ENCODE peak calls at places on chromosomes 6 and 20, in nine cellular contexts. D, S, A, P, Q, V, L, N and F are unnamed samples.

GRCh38 chr6:155505560-155505959 is 49.9 kb upstream of the NOX3 start:
- DNase-seq in D (no peak), S (no peak), A (no peak), P (no peak), Q (peak), V (no peak), L (no peak), N (no peak), F (no peak)

GRCh38 chr6:31474871-31475286 is 23.1 kb upstream of the MICB start:
- DNase-seq in D (no peak), S (no peak), A (peak), P (peak), Q (peak), V (no peak), L (no peak), N (no peak), F (no peak)

GRCh38 chr20:13029687-13030510 is 21.1 kb downstream of the SPTLC3 start:
- DNase-seq in D (no peak), S (peak), A (no peak), P (no peak), Q (no peak), V (peak), L (peak), N (peak), F (no peak)

GRCh38 chr6:139533573-139534471 is 159.4 kb upstream of the CITED2 start:
- DNase-seq in D (no peak), S (peak), A (peak), P (no peak), Q (no peak), V (peak), L (no peak), N (no peak), F (peak)

GRCh38 chr20:37239026-37239451 is 22.6 kb downstream of the GHRH start:
- DNase-seq in D (no peak), S (no peak), A (no peak), P (no peak), Q (no peak), V (no peak), L (no peak), N (no peak), F (no peak)

GRCh38 chr20:62990306-62990825 is 16.4 kb downstream of the BHLHE23 start:
- DNase-seq in D (no peak), S (no peak), A (no peak), P (no peak), Q (no peak), V (no peak), L (no peak), N (no peak), F (no peak)

GRCh38 chr6:3769610-3770009 is 18.1 kb upstream of the PXDC1 start:
- DNase-seq in D (no peak), S (no peak), A (no peak), P (no peak), Q (no peak), V (no peak), L (no peak), N (no peak), F (no peak)

GRCh38 chr20:24691901-24692351 is 222.5 kb downstream of the SYNDIG1 start:
- DNase-seq in D (no peak), S (no peak), A (no peak), P (no peak), Q (peak), V (no peak), L (no peak), N (no peak), F (no peak)

GRCh38 chr6:140661691-140662090 is 1287.2 kb upstream of the CITED2 start:
- DNase-seq in D (no peak), S (no peak), A (no peak), P (no peak), Q (no peak), V (no peak), L (no peak), N (no peak), F (no peak)

GRCh38 chr20:43507150-43508080 is at the start of gene L3MBTL1:
- DNase-seq in D (no peak), S (peak), A (peak), P (peak), Q (peak), V (peak), L (no peak), N (peak), F (peak)

GRCh38 chr20:35617397-35618031 is 1.9 kb downstream of the SPAG4 start:
- DNase-seq in D (peak), S (peak), A (peak), P (peak), Q (peak), V (no peak), L (no peak), N (peak), F (peak)

GRCh38 chr6:75207211-75207984 is 1.5 kb upstream of the COL12A1 start:
- DNase-seq in D (no peak), S (no peak), A (no peak), P (peak), Q (peak), V (no peak), L (no peak), N (no peak), F (no peak)

GRCh38 chr6:106747139-106747538 is 117.8 kb downstream of the QRSL1 start:
- DNase-seq in D (no peak), S (no peak), A (no peak), P (no peak), Q (no peak), V (no peak), L (no peak), N (no peak), F (no peak)

GRCh38 chr6:150256618-150257272 is 112.1 kb upstream of the IYD start:
- DNase-seq in D (no peak), S (no peak), A (no peak), P (no peak), Q (no peak), V (no peak), L (no peak), N (no peak), F (peak)

GRCh38 chr6:170210026-170210390 is 80.9 kb downstream of the DLL1 start:
- DNase-seq in D (no peak), S (no peak), A (no peak), P (no peak), Q (peak), V (no peak), L (no peak), N (no peak), F (no peak)

GRCh38 chr6:19837511-19838441 is 606 bp downstream of the ID4 start:
- DNase-seq in D (no peak), S (peak), A (no peak), P (peak), Q (peak), V (no peak), L (no peak), N (peak), F (no peak)

GRCh38 chr6:81806793-81807565 is 54.5 kb upstream of the TENT5A start:
- DNase-seq in D (no peak), S (no peak), A (no peak), P (no peak), Q (no peak), V (no peak), L (no peak), N (peak), F (no peak)

GRCh38 chr6:150528648-150529285 is 70.9 kb upstream of the PLEKHG1 start:
- DNase-seq in D (no peak), S (no peak), A (no peak), P (peak), Q (no peak), V (no peak), L (no peak), N (no peak), F (no peak)

GRCh38 chr20:20079102-20079784 is 26.9 kb downstream of the CFAP61 start:
- DNase-seq in D (no peak), S (no peak), A (no peak), P (peak), Q (no peak), V (no peak), L (no peak), N (peak), F (no peak)

GRCh38 chr20:19265646-19266374 is 53.4 kb downstream of the SLC24A3 start:
- DNase-seq in D (no peak), S (no peak), A (peak), P (peak), Q (peak), V (no peak), L (no peak), N (peak), F (no peak)

GRCh38 chr6:158481612-158482473 is 78.0 kb upstream of the TMEM181 start:
- DNase-seq in D (no peak), S (peak), A (no peak), P (no peak), Q (no peak), V (peak), L (peak), N (no peak), F (no peak)

GRCh38 chr6:143536866-143537691 is 25.6 kb upstream of the FUCA2 start:
- DNase-seq in D (no peak), S (peak), A (no peak), P (peak), Q (peak), V (peak), L (peak), N (peak), F (no peak)

GRCh38 chr6:25028346-25028745 is 92.6 kb upstream of the RIPOR2 start:
- DNase-seq in D (no peak), S (no peak), A (no peak), P (no peak), Q (no peak), V (no peak), L (no peak), N (no peak), F (no peak)

GRCh38 chr6:166999845-167000253 is 652 bp downstream of the CEP43 start:
- DNase-seq in D (no peak), S (peak), A (no peak), P (peak), Q (no peak), V (no peak), L (no peak), N (peak), F (no peak)

GRCh38 chr6:138086573-138087196 is 20.5 kb downstream of the PERP start:
- DNase-seq in D (no peak), S (peak), A (no peak), P (peak), Q (no peak), V (peak), L (peak), N (peak), F (no peak)

GRCh38 chr6:14770040-14770439 is 475.8 kb upstream of the JARID2 start:
- DNase-seq in D (no peak), S (no peak), A (no peak), P (no peak), Q (no peak), V (no peak), L (no peak), N (no peak), F (no peak)

GRCh38 chr6:107618672-107619071 is 128.8 kb downstream of the SOBP start:
- DNase-seq in D (peak), S (no peak), A (no peak), P (peak), Q (no peak), V (no peak), L (no peak), N (no peak), F (no peak)

GRCh38 chr6:14635933-14636599 is 518.5 kb downstream of the CD83 start:
- DNase-seq in D (peak), S (no peak), A (no peak), P (no peak), Q (no peak), V (no peak), L (no peak), N (no peak), F (no peak)

GRCh38 chr6:1348675-1349074 is 36.8 kb downstream of the FOXQ1 start:
- DNase-seq in D (no peak), S (no peak), A (no peak), P (peak), Q (no peak), V (no peak), L (no peak), N (no peak), F (no peak)

GRCh38 chr20:16011061-16011460 is 562.2 kb downstream of the KIF16B start:
- DNase-seq in D (no peak), S (no peak), A (no peak), P (no peak), Q (no peak), V (no peak), L (no peak), N (no peak), F (no peak)

GRCh38 chr6:2765896-2766766 is 938 bp downstream of the WRNIP1 start:
- DNase-seq in D (no peak), S (peak), A (no peak), P (peak), Q (peak), V (no peak), L (no peak), N (no peak), F (peak)

GRCh38 chr6:133953634-133954415 is 801 bp downstream of the TBPL1 start:
- DNase-seq in D (no peak), S (no peak), A (no peak), P (peak), Q (peak), V (no peak), L (no peak), N (no peak), F (no peak)

GRCh38 chr6:93407186-93407585 is 12.2 kb downstream of the EPHA7 start:
- DNase-seq in D (no peak), S (no peak), A (no peak), P (no peak), Q (no peak), V (no peak), L (no peak), N (no peak), F (no peak)

GRCh38 chr20:1964659-1965405 is 29.0 kb downstream of the PDYN start:
- DNase-seq in D (no peak), S (no peak), A (no peak), P (peak), Q (no peak), V (no peak), L (no peak), N (no peak), F (no peak)

GRCh38 chr20:62515280-62515679 is 39.5 kb upstream of the GATA5 start:
- DNase-seq in D (no peak), S (no peak), A (no peak), P (no peak), Q (no peak), V (no peak), L (no peak), N (no peak), F (no peak)

GRCh38 chr20:47024461-47024937 is 129.9 kb downstream of the EYA2 start:
- DNase-seq in D (no peak), S (no peak), A (no peak), P (no peak), Q (no peak), V (no peak), L (no peak), N (no peak), F (no peak)

GRCh38 chr20:34571753-34572152 is 13.2 kb downstream of the MAP1LC3A start:
- DNase-seq in D (no peak), S (no peak), A (no peak), P (peak), Q (no peak), V (no peak), L (no peak), N (no peak), F (no peak)

GRCh38 chr6:14828146-14828705 is 417.6 kb upstream of the JARID2 start:
- DNase-seq in D (no peak), S (no peak), A (no peak), P (no peak), Q (no peak), V (no peak), L (no peak), N (no peak), F (no peak)

GRCh38 chr6:112694986-112695385 is 347.9 kb downstream of the RFPL4B start:
- DNase-seq in D (no peak), S (no peak), A (no peak), P (no peak), Q (no peak), V (no peak), L (no peak), N (no peak), F (no peak)

DNA sequence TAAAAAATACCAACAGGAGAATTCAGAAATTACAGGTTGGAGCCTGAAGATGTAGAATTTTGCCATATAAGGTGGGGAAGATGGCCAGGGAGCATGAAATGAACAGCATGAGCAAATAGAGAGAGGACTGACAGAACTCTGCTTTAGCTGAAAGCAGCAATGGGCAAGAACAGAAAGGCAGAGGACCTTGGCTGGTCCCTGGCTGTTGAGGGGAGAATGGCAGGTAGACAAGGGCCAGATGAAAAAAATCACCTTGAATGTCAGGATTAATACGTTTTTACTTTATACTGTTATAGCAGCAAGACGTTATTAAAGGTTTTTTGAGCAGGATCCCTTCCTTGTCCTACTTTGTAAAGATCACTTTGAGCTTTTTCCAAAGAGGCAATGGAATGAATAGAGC is 991 bp downstream of the PPIL1 start:
- DNase-seq in D (no peak), S (peak), A (no peak), P (peak), Q (peak), V (no peak), L (no peak), N (peak), F (no peak)
- H3K27ac ChIP-seq in D (peak), S (peak), A (peak), P (no peak), Q (peak), V (peak), L (peak), N (peak), F (peak)

DNA sequence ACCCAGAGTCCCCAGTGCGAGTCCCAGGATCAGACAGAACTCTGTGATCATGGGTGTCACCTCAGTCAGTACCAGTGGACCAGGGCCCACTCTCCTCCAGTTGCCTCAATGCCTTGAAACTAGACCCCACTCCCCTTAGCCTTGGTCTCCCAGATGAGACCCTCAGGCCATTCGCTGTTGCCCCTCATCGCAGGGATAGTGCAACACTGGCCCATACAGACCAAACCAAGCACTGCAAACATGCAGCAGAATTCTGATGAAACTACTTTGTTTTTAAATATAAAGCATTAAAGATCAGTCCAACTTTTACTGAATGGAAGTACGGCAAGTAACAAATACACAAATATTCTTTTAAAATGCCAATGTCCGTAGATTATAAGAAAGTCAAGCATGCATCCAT is 101.2 kb upstream of the NT5E start:
- DNase-seq in D (no peak), S (no peak), A (no peak), P (no peak), Q (no peak), V (no peak), L (no peak), N (no peak), F (no peak)
- TF ChIP-seq CTCF in D (no peak), S (no peak), A (no peak), P (no peak), Q (no peak), V (no peak), L (no peak), N (peak), F (no peak)

GRCh38 chr6:30037182-30037788 is 23.8 kb upstream of the POLR1H start:
- DNase-seq in D (no peak), S (peak), A (peak), P (peak), Q (peak), V (no peak), L (no peak), N (peak), F (peak)
- TF ChIP-seq REST in D (no peak), S (no peak), A (no peak), P (no peak), Q (no peak), V (no peak), L (no peak), N (no peak), F (no peak)

DNA sequence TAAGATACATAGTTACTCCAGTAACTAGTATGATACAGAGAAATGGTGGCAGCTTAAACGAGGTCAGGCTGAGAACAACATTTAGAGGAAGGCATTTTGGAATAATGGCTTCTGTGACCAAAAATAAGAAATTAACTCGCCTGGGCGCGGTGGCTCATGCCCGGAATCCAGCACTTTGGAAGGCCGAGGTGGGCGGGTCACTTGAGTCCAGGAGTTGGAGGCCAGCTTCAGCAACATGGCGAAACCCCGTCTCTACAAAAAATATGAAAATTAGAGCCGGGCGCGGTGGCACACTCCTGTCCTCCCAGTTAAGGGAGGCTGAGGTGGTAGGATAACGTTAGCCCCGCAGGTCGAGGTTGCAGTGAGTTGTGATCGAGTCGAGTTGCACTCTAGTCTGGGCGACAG is 1.8 kb downstream of the IGF2R start:
- DNase-seq in D (no peak), S (no peak), A (no peak), P (no peak), Q (no peak), V (no peak), L (no peak), N (no peak), F (no peak)
- H3K27ac ChIP-seq in D (peak), S (peak), A (peak), P (no peak), Q (no peak), V (no peak), L (peak), N (peak), F (no peak)

GRCh38 chr20:52959125-52959524 is 13.0 kb upstream of the TSHZ2 start:
- DNase-seq in D (no peak), S (peak), A (no peak), P (peak), Q (peak), V (no peak), L (no peak), N (peak), F (no peak)
- TF ChIP-seq CTCF in D (no peak), S (no peak), A (peak), P (peak), Q (no peak), V (no peak), L (peak), N (peak), F (no peak)